ENCODE peak calls at places on chromosome 4, in seven cellular contexts. C is OCI-LY7, E is A549, R is body of pancreas, M is PC-3, I is esophagus muscularis mucosa, Q is fibroblast of lung. V is an unnamed sample. For H3K4me1, the result is how much of the 10 kb centered on the place peaks cover.

GRCh38 chr4:101039367-101039766 is 308.0 kb downstream of the PPP3CA start:
- DNase-seq in C (no peak), E (no peak), R (no peak), M (no peak), I (no peak), Q (no peak), V (no peak)

GRCh38 chr4:84480082-84480481 is 19.0 kb downstream of the NKX6-1 start:
- DNase-seq in C (no peak), E (no peak), R (no peak), M (no peak), I (no peak), Q (no peak), V (no peak)

GRCh38 chr4:177229331-177229730 is 80.3 kb upstream of the NEIL3 start:
- DNase-seq in C (no peak), E (no peak), R (no peak), M (no peak), I (no peak), Q (no peak), V (no peak)

GRCh38 chr4:134499074-134499473 is 297.5 kb upstream of the PABPC4L start:
- DNase-seq in C (no peak), E (no peak), R (no peak), M (no peak), I (no peak), Q (no peak), V (no peak)

GRCh38 chr4:122739174-122739573 is 6.7 kb downstream of the BBS12 start:
- DNase-seq in C (no peak), E (no peak), R (no peak), M (peak), I (no peak), Q (peak), V (peak)

GRCh38 chr4:24910504-24910903 is 2.3 kb downstream of the CCDC149 start:
- DNase-seq in C (no peak), E (no peak), R (no peak), M (no peak), I (no peak), Q (peak), V (no peak)

GRCh38 chr4:40837094-40837870 is 87.5 kb downstream of the NSUN7 start:
- DNase-seq in C (no peak), E (no peak), R (no peak), M (no peak), I (no peak), Q (no peak), V (no peak)

GRCh38 chr4:132284910-132285426 is 864.1 kb upstream of the PCDH10 start:
- DNase-seq in C (peak), E (no peak), R (no peak), M (no peak), I (no peak), Q (no peak), V (no peak)

GRCh38 chr4:124953059-124953850 is 240.7 kb upstream of the ANKRD50 start:
- DNase-seq in C (no peak), E (no peak), R (no peak), M (peak), I (no peak), Q (peak), V (peak)

GRCh38 chr4:187908079-187908501 is 87.5 kb upstream of the ZFP42 start:
- DNase-seq in C (no peak), E (peak), R (no peak), M (peak), I (no peak), Q (peak), V (peak)

DNA sequence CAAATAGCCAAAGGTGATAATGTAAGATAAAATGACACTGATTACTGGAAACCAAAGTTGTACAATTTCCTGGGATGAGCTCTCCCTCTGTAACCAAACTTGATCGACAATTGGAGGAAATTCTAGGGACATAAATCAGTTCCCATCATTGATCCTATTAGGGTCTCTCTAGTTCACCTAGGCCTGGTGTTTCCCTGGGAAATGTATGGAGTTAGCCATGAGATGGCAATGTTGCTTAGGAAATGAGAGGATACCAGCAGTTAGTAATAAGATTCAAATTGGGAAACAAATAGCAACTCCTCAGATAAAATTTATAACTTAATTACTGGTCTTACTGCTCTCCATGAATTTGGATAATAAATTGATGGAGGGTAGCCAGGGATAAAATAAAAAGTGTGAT is 52.2 kb downstream of the SPATA18 start:
- DNase-seq in C (no peak), E (peak), R (no peak), M (peak), I (no peak), Q (no peak), V (peak)
- TF ChIP-seq CTCF in C (peak), E (peak), R (no peak), M (peak), I (peak), Q (peak), V (peak)

DNA sequence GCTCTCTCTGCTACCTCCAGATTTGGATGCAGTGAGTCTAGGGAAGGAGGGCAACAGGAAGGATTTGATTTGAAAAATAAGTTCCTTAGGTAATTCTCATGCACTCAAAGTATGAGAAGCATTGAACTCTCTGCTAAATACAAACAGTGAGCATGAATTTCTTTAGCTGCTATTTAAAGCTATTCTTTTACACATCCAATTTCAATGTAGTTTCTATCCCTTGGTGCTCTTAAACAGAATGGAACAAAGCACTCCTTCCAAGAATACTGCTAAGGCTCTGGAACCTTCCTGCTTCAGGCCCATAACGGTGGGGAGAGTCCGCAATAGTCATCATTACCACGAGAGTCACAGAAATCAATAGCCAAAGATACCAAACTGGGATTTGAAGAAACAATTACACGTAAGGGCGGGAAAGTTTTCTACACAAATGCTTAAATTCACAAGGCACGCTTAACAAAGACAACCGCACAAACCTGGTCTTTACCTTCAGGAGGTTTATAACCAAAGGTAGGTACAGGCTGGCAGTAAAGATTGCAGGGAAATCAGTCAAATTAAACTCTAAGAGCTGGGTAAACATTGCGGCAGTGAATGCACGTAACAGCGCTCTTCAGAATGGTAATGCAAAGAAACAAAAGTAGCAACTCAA is 123.2 kb upstream of the NAP1L5 start:
- DNase-seq in C (no peak), E (no peak), R (no peak), M (peak), I (no peak), Q (no peak), V (no peak)
- H3K27ac ChIP-seq in C (no peak), E (no peak), R (peak), M (no peak), I (peak), Q (peak), V (no peak)

GRCh38 chr4:148203056-148203898 is 238.9 kb downstream of the NR3C2 start:
- DNase-seq in C (no peak), E (no peak), R (peak), M (no peak), I (no peak), Q (no peak), V (no peak)
- H3K4me1 ChIP-seq in C (under half), E (under half), R (under half), M (under half), I (under half), Q (under half), V (under half)

DNA sequence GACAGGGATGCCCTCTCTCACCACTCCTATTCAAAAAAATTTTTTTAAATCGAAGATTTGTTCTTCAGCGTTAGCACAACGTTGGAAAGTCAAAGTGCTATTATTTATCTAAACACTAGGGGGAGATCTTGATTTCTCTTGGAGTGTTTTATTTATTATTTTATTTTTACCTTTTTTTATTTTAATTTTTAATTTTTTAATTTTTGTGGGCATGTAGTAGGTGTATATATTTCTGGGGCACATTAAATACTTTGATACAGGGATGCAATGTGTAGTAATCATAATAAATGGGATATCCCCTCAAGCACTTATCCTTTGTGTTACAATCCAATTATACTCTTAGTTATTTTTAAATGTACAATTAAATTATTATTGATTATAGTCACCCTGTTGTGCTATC is 37.4 kb upstream of the SLC10A4 start:
- DNase-seq in C (peak), E (peak), R (no peak), M (peak), I (no peak), Q (no peak), V (no peak)
- TF ChIP-seq CTCF in C (peak), E (peak), R (peak), M (peak), I (peak), Q (peak), V (peak)

V was measured in foreskin keratinocyte.